ENCODE peak calls at places on chromosomes 11 and 22, in five cellular contexts. One of them, this sample, is unnamed.

GRCh38 chr11:65381721-65382035 is 768 bp downstream of the SLC25A45 start:
- DNase-seq in posterior cingulate gyrus: no peak
- DNase-seq in astrocyte of the cerebellum: peak
- DNase-seq in activated T-helper 1 cell treated with anti-CD3 and anti-CD28 coated beads, Interleukin-2, amount 50 U/mL, for 16 hours: no peak
- DNase-seq in NCI-H1105: no peak
- DNase-seq in this sample: no peak

GRCh38 chr11:117528061-117528780 is 200.6 kb downstream of the CEP164 start:
- DNase-seq in posterior cingulate gyrus: no peak
- DNase-seq in astrocyte of the cerebellum: peak
- DNase-seq in activated T-helper 1 cell treated with anti-CD3 and anti-CD28 coated beads, Interleukin-2, amount 50 U/mL, for 16 hours: no peak
- DNase-seq in NCI-H1105: peak
- DNase-seq in this sample: no peak

GRCh38 chr11:34798985-34799384 is 117.2 kb downstream of the APIP start:
- DNase-seq in posterior cingulate gyrus: no peak
- DNase-seq in astrocyte of the cerebellum: no peak
- DNase-seq in activated T-helper 1 cell treated with anti-CD3 and anti-CD28 coated beads, Interleukin-2, amount 50 U/mL, for 16 hours: no peak
- DNase-seq in NCI-H1105: peak
- DNase-seq in this sample: peak

GRCh38 chr22:37571258-37571991 is 8.5 kb downstream of the LGALS2 start:
- DNase-seq in posterior cingulate gyrus: no peak
- DNase-seq in astrocyte of the cerebellum: no peak
- DNase-seq in activated T-helper 1 cell treated with anti-CD3 and anti-CD28 coated beads, Interleukin-2, amount 50 U/mL, for 16 hours: no peak
- DNase-seq in NCI-H1105: no peak
- DNase-seq in this sample: no peak

GRCh38 chr11:19598456-19598855 is 114.2 kb upstream of the NAV2 start:
- DNase-seq in posterior cingulate gyrus: no peak
- DNase-seq in astrocyte of the cerebellum: no peak
- DNase-seq in activated T-helper 1 cell treated with anti-CD3 and anti-CD28 coated beads, Interleukin-2, amount 50 U/mL, for 16 hours: no peak
- DNase-seq in NCI-H1105: no peak
- DNase-seq in this sample: no peak

GRCh38 chr11:75663808-75664207 is 5.0 kb downstream of the MAP6 start:
- DNase-seq in posterior cingulate gyrus: no peak
- DNase-seq in astrocyte of the cerebellum: no peak
- DNase-seq in activated T-helper 1 cell treated with anti-CD3 and anti-CD28 coated beads, Interleukin-2, amount 50 U/mL, for 16 hours: no peak
- DNase-seq in NCI-H1105: no peak
- DNase-seq in this sample: no peak

GRCh38 chr11:119101759-119102423 is at the start of gene DPAGT1:
- DNase-seq in posterior cingulate gyrus: peak
- DNase-seq in astrocyte of the cerebellum: peak
- DNase-seq in activated T-helper 1 cell treated with anti-CD3 and anti-CD28 coated beads, Interleukin-2, amount 50 U/mL, for 16 hours: peak
- DNase-seq in NCI-H1105: peak
- DNase-seq in this sample: peak

GRCh38 chr11:36777302-36777701 is 179.3 kb upstream of the RAG2 start:
- DNase-seq in posterior cingulate gyrus: no peak
- DNase-seq in astrocyte of the cerebellum: no peak
- DNase-seq in activated T-helper 1 cell treated with anti-CD3 and anti-CD28 coated beads, Interleukin-2, amount 50 U/mL, for 16 hours: no peak
- DNase-seq in NCI-H1105: no peak
- DNase-seq in this sample: no peak

GRCh38 chr22:46116491-46116958 is 33.8 kb upstream of the PPARA start:
- DNase-seq in posterior cingulate gyrus: peak
- DNase-seq in astrocyte of the cerebellum: peak
- DNase-seq in activated T-helper 1 cell treated with anti-CD3 and anti-CD28 coated beads, Interleukin-2, amount 50 U/mL, for 16 hours: peak
- DNase-seq in NCI-H1105: peak
- DNase-seq in this sample: no peak

GRCh38 chr11:2302280-2302843 is 549 bp downstream of the TSPAN32 start:
- DNase-seq in posterior cingulate gyrus: no peak
- DNase-seq in astrocyte of the cerebellum: no peak
- DNase-seq in activated T-helper 1 cell treated with anti-CD3 and anti-CD28 coated beads, Interleukin-2, amount 50 U/mL, for 16 hours: no peak
- DNase-seq in NCI-H1105: no peak
- DNase-seq in this sample: no peak

GRCh38 chr11:45182902-45183301 is 36.5 kb downstream of the PRDM11 start:
- DNase-seq in posterior cingulate gyrus: no peak
- DNase-seq in astrocyte of the cerebellum: no peak
- DNase-seq in activated T-helper 1 cell treated with anti-CD3 and anti-CD28 coated beads, Interleukin-2, amount 50 U/mL, for 16 hours: no peak
- DNase-seq in NCI-H1105: no peak
- DNase-seq in this sample: no peak

GRCh38 chr22:37019309-37020191 is at the start of the genes MPST and TST:
- DNase-seq in posterior cingulate gyrus: peak
- DNase-seq in astrocyte of the cerebellum: no peak
- DNase-seq in activated T-helper 1 cell treated with anti-CD3 and anti-CD28 coated beads, Interleukin-2, amount 50 U/mL, for 16 hours: peak
- DNase-seq in NCI-H1105: peak
- DNase-seq in this sample: peak

GRCh38 chr22:49099089-49099488 is 728.6 kb downstream of the BRD1 start:
- DNase-seq in posterior cingulate gyrus: no peak
- DNase-seq in astrocyte of the cerebellum: no peak
- DNase-seq in activated T-helper 1 cell treated with anti-CD3 and anti-CD28 coated beads, Interleukin-2, amount 50 U/mL, for 16 hours: no peak
- DNase-seq in NCI-H1105: no peak
- DNase-seq in this sample: no peak

GRCh38 chr11:130148927-130149326 is 10.7 kb upstream of the ST14 start:
- DNase-seq in posterior cingulate gyrus: no peak
- DNase-seq in astrocyte of the cerebellum: no peak
- DNase-seq in activated T-helper 1 cell treated with anti-CD3 and anti-CD28 coated beads, Interleukin-2, amount 50 U/mL, for 16 hours: no peak
- DNase-seq in NCI-H1105: no peak
- DNase-seq in this sample: no peak

GRCh38 chr11:130655308-130655707 is 206.9 kb downstream of the ADAMTS15 start:
- DNase-seq in posterior cingulate gyrus: no peak
- DNase-seq in astrocyte of the cerebellum: no peak
- DNase-seq in activated T-helper 1 cell treated with anti-CD3 and anti-CD28 coated beads, Interleukin-2, amount 50 U/mL, for 16 hours: no peak
- DNase-seq in NCI-H1105: no peak
- DNase-seq in this sample: no peak

GRCh38 chr11:44634401-44635281 is 69.2 kb downstream of the CD82 start:
- DNase-seq in posterior cingulate gyrus: peak
- DNase-seq in astrocyte of the cerebellum: peak
- DNase-seq in activated T-helper 1 cell treated with anti-CD3 and anti-CD28 coated beads, Interleukin-2, amount 50 U/mL, for 16 hours: no peak
- DNase-seq in NCI-H1105: peak
- DNase-seq in this sample: peak

GRCh38 chr11:96393753-96394348 is 4.0 kb downstream of the JRKL start:
- DNase-seq in posterior cingulate gyrus: no peak
- DNase-seq in astrocyte of the cerebellum: peak
- DNase-seq in activated T-helper 1 cell treated with anti-CD3 and anti-CD28 coated beads, Interleukin-2, amount 50 U/mL, for 16 hours: no peak
- DNase-seq in NCI-H1105: peak
- DNase-seq in this sample: peak

GRCh38 chr22:27814993-27815392 is 13.4 kb upstream of the MN1 start:
- DNase-seq in posterior cingulate gyrus: no peak
- DNase-seq in astrocyte of the cerebellum: no peak
- DNase-seq in activated T-helper 1 cell treated with anti-CD3 and anti-CD28 coated beads, Interleukin-2, amount 50 U/mL, for 16 hours: no peak
- DNase-seq in NCI-H1105: no peak
- DNase-seq in this sample: no peak

GRCh38 chr22:29755889-29756288 is 10.9 kb downstream of the ZMAT5 start:
- DNase-seq in posterior cingulate gyrus: no peak
- DNase-seq in astrocyte of the cerebellum: no peak
- DNase-seq in activated T-helper 1 cell treated with anti-CD3 and anti-CD28 coated beads, Interleukin-2, amount 50 U/mL, for 16 hours: no peak
- DNase-seq in NCI-H1105: no peak
- DNase-seq in this sample: no peak

GRCh38 chr22:27961680-27962079 is 42.6 kb upstream of the PITPNB start:
- DNase-seq in posterior cingulate gyrus: no peak
- DNase-seq in astrocyte of the cerebellum: no peak
- DNase-seq in activated T-helper 1 cell treated with anti-CD3 and anti-CD28 coated beads, Interleukin-2, amount 50 U/mL, for 16 hours: no peak
- DNase-seq in NCI-H1105: no peak
- DNase-seq in this sample: no peak

GRCh38 chr11:4851033-4851432 is 2.0 kb upstream of the OR51S1 start:
- DNase-seq in posterior cingulate gyrus: no peak
- DNase-seq in astrocyte of the cerebellum: peak
- DNase-seq in activated T-helper 1 cell treated with anti-CD3 and anti-CD28 coated beads, Interleukin-2, amount 50 U/mL, for 16 hours: no peak
- DNase-seq in NCI-H1105: no peak
- DNase-seq in this sample: no peak

GRCh38 chr11:114239632-114240224 is 56.5 kb upstream of the NNMT start:
- DNase-seq in posterior cingulate gyrus: no peak
- DNase-seq in astrocyte of the cerebellum: no peak
- DNase-seq in activated T-helper 1 cell treated with anti-CD3 and anti-CD28 coated beads, Interleukin-2, amount 50 U/mL, for 16 hours: no peak
- DNase-seq in NCI-H1105: no peak
- DNase-seq in this sample: no peak

GRCh38 chr11:61477734-61478148 is 30.8 kb upstream of the LRRC10B start:
- DNase-seq in posterior cingulate gyrus: no peak
- DNase-seq in astrocyte of the cerebellum: no peak
- DNase-seq in activated T-helper 1 cell treated with anti-CD3 and anti-CD28 coated beads, Interleukin-2, amount 50 U/mL, for 16 hours: peak
- DNase-seq in NCI-H1105: peak
- DNase-seq in this sample: no peak

GRCh38 chr11:69919659-69920499 is 100.7 kb upstream of the FGF3 start:
- DNase-seq in posterior cingulate gyrus: peak
- DNase-seq in astrocyte of the cerebellum: no peak
- DNase-seq in activated T-helper 1 cell treated with anti-CD3 and anti-CD28 coated beads, Interleukin-2, amount 50 U/mL, for 16 hours: no peak
- DNase-seq in NCI-H1105: no peak
- DNase-seq in this sample: no peak